ENCODE peak calls at places on chromosomes 5 and 9, in nine cellular contexts. N, D, G, H, K, L, S, Z and T are unnamed samples.

GRCh38 chr9:112852741-112853505 is 37.8 kb downstream of the SLC46A2 start:
- DNase-seq in N (no peak), D (no peak), G (peak; percentile 57), H (no peak), K (no peak), L (no peak), S (no peak), Z (no peak), T (no peak)

GRCh38 chr9:126419475-126419874 is 92.8 kb downstream of the MVB12B start:
- DNase-seq in N (no peak), D (no peak), G (no peak), H (no peak), K (no peak), L (no peak), S (no peak), Z (no peak), T (no peak)

GRCh38 chr5:103475629-103476240 is 86.9 kb downstream of the NUDT12 start:
- DNase-seq in N (no peak), D (no peak), G (no peak), H (peak; percentile 71), K (no peak), L (peak; percentile 16), S (no peak), Z (peak; percentile 65), T (peak; percentile 29)

GRCh38 chr5:43389679-43390329 is 22.4 kb downstream of the CCL28 start:
- DNase-seq in N (no peak), D (peak; percentile 53), G (no peak), H (peak; percentile 95), K (no peak), L (peak; percentile 24), S (peak; percentile 25), Z (peak; percentile 87), T (peak; percentile 83)

GRCh38 chr9:106862115-106862945 is 636 bp upstream of the ZNF462 start:
- DNase-seq in N (peak; percentile 52), D (peak; percentile 27), G (no peak), H (peak; percentile 47), K (no peak), L (peak; percentile 26), S (peak; percentile 56), Z (peak; percentile 36), T (peak; percentile 5)

GRCh38 chr5:36944607-36945225 is 68.1 kb downstream of the NIPBL start:
- DNase-seq in N (no peak), D (no peak), G (no peak), H (peak; percentile 85), K (no peak), L (peak; percentile 13), S (no peak), Z (peak; percentile 63), T (peak; percentile 87)

GRCh38 chr5:137753227-137753985 is 757 bp downstream of the HNRNPA0 start:
- DNase-seq in N (peak; percentile 28), D (peak; percentile 24), G (peak; percentile 92), H (no peak), K (peak; percentile 81), L (no peak), S (peak; percentile 22), Z (no peak), T (peak; percentile 39)

GRCh38 chr5:71912021-71912420 is 192.9 kb downstream of the CARTPT start:
- DNase-seq in N (no peak), D (no peak), G (no peak), H (no peak), K (no peak), L (no peak), S (no peak), Z (no peak), T (no peak)

GRCh38 chr5:179187681-179188575 is 127.8 kb downstream of the ZNF354C start:
- DNase-seq in N (no peak), D (peak; percentile 72), G (no peak), H (no peak), K (no peak), L (no peak), S (no peak), Z (no peak), T (no peak)

GRCh38 chr5:42250-42649 is 49.7 kb upstream of the PLEKHG4B start:
- DNase-seq in N (no peak), D (no peak), G (no peak), H (no peak), K (no peak), L (no peak), S (no peak), Z (peak; percentile 48), T (no peak)

GRCh38 chr5:139468421-139468931 is 2.3 kb upstream of the SMIM33 start:
- DNase-seq in N (no peak), D (no peak), G (no peak), H (no peak), K (no peak), L (no peak), S (no peak), Z (peak; percentile 47), T (no peak)